ENCODE peak calls at places on chromosomes 1 and 21, in eight cellular contexts. F is activated T-helper 1 cell treated with anti-CD3 and anti-CD28 coated beads, Interleukin-12 subunit alpha, Interleukin-12 subunit beta, Interleukin-2, Interleukin-4 antibody, amounts not matched to agents 30 ng/mL and 10 ng/mL and 1 ng/mL, durations not matched to agents 14 hours and 24 hours and 36 hours; C is Right ventricle myocardium superior; T is lower leg skin; G is omental fat pad; I is NCI-H460; U is T-helper 1 cell; P is heart right ventricle. D is an unnamed sample.

GRCh38 chr1:145917595-145917994 is 922 bp downstream of the PEX11B start:
- DNase-seq in F (no peak), C (no peak), T (no peak), G (no peak), I (no peak), U (no peak), P (no peak), D (no peak)

GRCh38 chr1:241639653-241640148 is 468 bp downstream of the CHML start:
- DNase-seq in F (peak), C (peak), T (peak), G (no peak), I (peak), U (peak), P (peak), D (peak)

GRCh38 chr1:174938306-174939000 is 61.3 kb upstream of the CACYBP start:
- DNase-seq in F (no peak), C (no peak), T (no peak), G (no peak), I (no peak), U (no peak), P (no peak), D (no peak)

GRCh38 chr1:205041998-205042910 is 758 bp upstream of the CNTN2 start:
- DNase-seq in F (no peak), C (no peak), T (no peak), G (no peak), I (no peak), U (no peak), P (no peak), D (no peak)

GRCh38 chr21:45228171-45228641 is 59.5 kb downstream of the POFUT2 start:
- DNase-seq in F (peak), C (no peak), T (peak), G (no peak), I (peak), U (peak), P (no peak), D (peak)

GRCh38 chr1:185459141-185459540 is 142.1 kb upstream of the IVNS1ABP start:
- DNase-seq in F (no peak), C (no peak), T (no peak), G (no peak), I (no peak), U (no peak), P (no peak), D (no peak)

GRCh38 chr1:206469411-206469932 is 804 bp upstream of the IKBKE start:
- DNase-seq in F (peak), C (no peak), T (no peak), G (no peak), I (no peak), U (no peak), P (no peak), D (no peak)

GRCh38 chr1:208434008-208434407 is 189.8 kb upstream of the PLXNA2 start:
- DNase-seq in F (no peak), C (no peak), T (no peak), G (no peak), I (no peak), U (no peak), P (no peak), D (no peak)

GRCh38 chr1:229117664-229118300 is 153.1 kb upstream of the RAB4A start:
- DNase-seq in F (no peak), C (peak), T (peak), G (no peak), I (no peak), U (no peak), P (peak), D (peak)

GRCh38 chr1:84090447-84091244 is 53.4 kb upstream of the PRKACB start:
- DNase-seq in F (no peak), C (no peak), T (no peak), G (no peak), I (no peak), U (no peak), P (no peak), D (no peak)

GRCh38 chr1:228283043-228283371 is 75.2 kb downstream of the OBSCN start:
- DNase-seq in F (no peak), C (peak), T (no peak), G (no peak), I (no peak), U (no peak), P (peak), D (no peak)

GRCh38 chr1:223006794-223007193 is 136.3 kb downstream of the TLR5 start:
- DNase-seq in F (no peak), C (no peak), T (no peak), G (no peak), I (no peak), U (no peak), P (no peak), D (no peak)

GRCh38 chr21:41767606-41768370 is 936 bp upstream of the RIPK4 start:
- DNase-seq in F (no peak), C (no peak), T (no peak), G (no peak), I (no peak), U (no peak), P (no peak), D (no peak)

GRCh38 chr1:177351361-177352108 is 180.8 kb downstream of the BRINP2 start:
- DNase-seq in F (no peak), C (peak), T (no peak), G (no peak), I (no peak), U (no peak), P (no peak), D (peak)

GRCh38 chr1:36411674-36412648 is 14.3 kb upstream of the LSM10 start:
- DNase-seq in F (peak), C (no peak), T (no peak), G (no peak), I (peak), U (no peak), P (no peak), D (no peak)

GRCh38 chr21:45818904-45819285 is 162.7 kb upstream of the COL6A1 start:
- DNase-seq in F (peak), C (no peak), T (no peak), G (no peak), I (no peak), U (no peak), P (no peak), D (peak)

GRCh38 chr1:22259581-22260282 is 116.8 kb upstream of the WNT4 start:
- DNase-seq in F (no peak), C (no peak), T (no peak), G (no peak), I (no peak), U (no peak), P (no peak), D (no peak)

GRCh38 chr1:84398175-84398574 is at the start of gene DNASE2B:
- DNase-seq in F (no peak), C (no peak), T (no peak), G (no peak), I (no peak), U (no peak), P (no peak), D (no peak)

GRCh38 chr1:93615201-93616150 is 66.2 kb downstream of the BCAR3 start:
- DNase-seq in F (no peak), C (no peak), T (no peak), G (no peak), I (no peak), U (no peak), P (no peak), D (no peak)

GRCh38 chr1:39654291-39654690 is 14.8 kb upstream of the HEYL start:
- DNase-seq in F (no peak), C (no peak), T (no peak), G (no peak), I (no peak), U (no peak), P (no peak), D (no peak)

GRCh38 chr1:86714561-86715244 is 10.3 kb downstream of the SH3GLB1 start:
- DNase-seq in F (no peak), C (no peak), T (no peak), G (no peak), I (no peak), U (no peak), P (no peak), D (no peak)

GRCh38 chr1:40318970-40319621 is 2.0 kb upstream of the COL9A2 start:
- DNase-seq in F (no peak), C (no peak), T (no peak), G (no peak), I (no peak), U (no peak), P (no peak), D (no peak)

GRCh38 chr1:35718492-35719336 is at the start of gene C1orf216:
- DNase-seq in F (peak), C (peak), T (peak), G (no peak), I (peak), U (peak), P (peak), D (peak)

GRCh38 chr1:207959141-207959825 is 48.4 kb upstream of the CD34 start:
- DNase-seq in F (no peak), C (peak), T (peak), G (peak), I (no peak), U (no peak), P (peak), D (peak)

GRCh38 chr1:212229654-212230053 is 55.6 kb upstream of the PPP2R5A start:
- DNase-seq in F (no peak), C (no peak), T (no peak), G (no peak), I (no peak), U (no peak), P (no peak), D (no peak)

GRCh38 chr1:21534674-21535378 is 25.6 kb downstream of the ALPL start:
- DNase-seq in F (no peak), C (no peak), T (no peak), G (no peak), I (peak), U (no peak), P (no peak), D (no peak)

GRCh38 chr1:77975907-77976306 is 3.0 kb downstream of the FUBP1 start:
- DNase-seq in F (no peak), C (no peak), T (no peak), G (no peak), I (no peak), U (no peak), P (no peak), D (no peak)

GRCh38 chr21:43916691-43917514 is 51.9 kb downstream of the AGPAT3 start:
- DNase-seq in F (peak), C (no peak), T (no peak), G (no peak), I (no peak), U (peak), P (no peak), D (no peak)

GRCh38 chr1:53735261-53735660 is 3.7 kb downstream of the GLIS1 start:
- DNase-seq in F (no peak), C (no peak), T (no peak), G (no peak), I (no peak), U (no peak), P (no peak), D (no peak)

GRCh38 chr1:26045712-26046312 is at the start of gene SLC30A2:
- DNase-seq in F (no peak), C (peak), T (no peak), G (no peak), I (no peak), U (no peak), P (no peak), D (no peak)

GRCh38 chr1:239348635-239349353 is 37.6 kb upstream of the CHRM3 start:
- DNase-seq in F (no peak), C (no peak), T (no peak), G (no peak), I (no peak), U (no peak), P (no peak), D (no peak)

D was measured in tibial artery.